ENCODE peak calls at places on chromosomes 16 and 17, in eight cellular contexts. P is right lobe of liver, G is psoas muscle, R is pancreas, C is heart right ventricle, E is PC-9, H is mammary epithelial cell, K is SK-N-SH. Z is an unnamed sample.

GRCh38 chr17:64277831-64278562 is 14.9 kb upstream of the TEX2 start:
- DNase-seq in P (no peak), G (no peak), R (no peak), C (peak; percentile 28), E (no peak), H (no peak), K (no peak), Z (no peak)

GRCh38 chr16:9489823-9490467 is 398.5 kb downstream of the HAPSTR1 start:
- DNase-seq in P (no peak), G (no peak), R (no peak), C (peak; percentile 46), E (no peak), H (no peak), K (no peak), Z (no peak)

GRCh38 chr16:19722269-19722952 is 4.3 kb downstream of the IQCK start:
- DNase-seq in P (no peak), G (no peak), R (no peak), C (no peak), E (no peak), H (no peak), K (no peak), Z (no peak)

GRCh38 chr16:2971985-2972784 is 3.0 kb downstream of the PAQR4 start:
- DNase-seq in P (no peak), G (no peak), R (peak; percentile 63), C (no peak), E (no peak), H (no peak), K (no peak), Z (no peak)

GRCh38 chr16:56690420-56691122 is 8.3 kb downstream of the MT1X start:
- DNase-seq in P (no peak), G (no peak), R (no peak), C (no peak), E (no peak), H (no peak), K (no peak), Z (no peak)

GRCh38 chr17:77884019-77884418 is 74.5 kb upstream of the TNRC6C start:
- DNase-seq in P (no peak), G (peak; percentile 54), R (no peak), C (no peak), E (no peak), H (no peak), K (peak; percentile 95), Z (no peak)

GRCh38 chr17:28488154-28488883 is 14.9 kb downstream of the SLC13A2 start:
- DNase-seq in P (no peak), G (peak; percentile 29), R (no peak), C (no peak), E (no peak), H (no peak), K (no peak), Z (no peak)

GRCh38 chr16:29662729-29663019 is 373 bp upstream of the SPN start:
- DNase-seq in P (no peak), G (no peak), R (no peak), C (no peak), E (no peak), H (no peak), K (no peak), Z (no peak)

GRCh38 chr17:40453881-40454630 is 10.8 kb downstream of the IGFBP4 start:
- DNase-seq in P (no peak), G (no peak), R (no peak), C (no peak), E (no peak), H (no peak), K (no peak), Z (no peak)

GRCh38 chr17:80384078-80384960 is 30.6 kb upstream of the ENDOV start:
- DNase-seq in P (no peak), G (peak; percentile 12), R (no peak), C (no peak), E (no peak), H (no peak), K (no peak), Z (no peak)

GRCh38 chr17:51046527-51047384 is 73.9 kb downstream of the SPAG9 start:
- DNase-seq in P (no peak), G (no peak), R (no peak), C (peak; percentile 76), E (no peak), H (peak; percentile 82), K (peak; percentile 84), Z (no peak)

GRCh38 chr17:35790826-35791225 is 4.6 kb downstream of the MMP28 start:
- DNase-seq in P (no peak), G (no peak), R (no peak), C (no peak), E (no peak), H (peak; percentile 69), K (no peak), Z (no peak)

GRCh38 chr16:66605177-66605999 is 884 bp downstream of the CMTM3 start:
- DNase-seq in P (peak; percentile 67), G (peak; percentile 82), R (peak; percentile 83), C (peak; percentile 73), E (peak; percentile 55), H (peak; percentile 29), K (peak; percentile 80), Z (no peak)

GRCh38 chr16:87278191-87279093 is 38.8 kb downstream of the C16orf95 start:
- DNase-seq in P (peak; percentile 72), G (peak; percentile 83), R (peak; percentile 93), C (peak; percentile 72), E (peak; percentile 79), H (peak; percentile 58), K (peak; percentile 91), Z (peak; percentile 62)

GRCh38 chr17:38919316-38920078 is 5.9 kb upstream of the LASP1NB start:
- DNase-seq in P (no peak), G (no peak), R (no peak), C (no peak), E (no peak), H (no peak), K (no peak), Z (no peak)

GRCh38 chr17:43608313-43608712 is 53.4 kb downstream of the MEOX1 start:
- DNase-seq in P (no peak), G (no peak), R (no peak), C (no peak), E (no peak), H (peak; percentile 73), K (no peak), Z (no peak)

GRCh38 chr17:17736205-17737183 is 55.2 kb downstream of the RAI1 start:
- DNase-seq in P (no peak), G (no peak), R (no peak), C (no peak), E (no peak), H (no peak), K (no peak), Z (no peak)
- H3K4me1 ChIP-seq in P (no peaks in the 10 kb centered on the region), G (peaks cover 30% of the 10 kb centered on the region), R (peaks cover 12% of the 10 kb centered on the region), C (peaks cover 63% of the 10 kb centered on the region), E (peaks cover 70% of the 10 kb centered on the region), H (peaks cover 69% of the 10 kb centered on the region), K (peaks cover 43% of the 10 kb centered on the region), Z (peaks cover 6% of the 10 kb centered on the region)

GRCh38 chr17:82947051-82947991 is 107.5 kb upstream of the ZNF750 start:
- DNase-seq in P (peak; percentile 18), G (peak; percentile 19), R (peak; percentile 38), C (no peak), E (no peak), H (no peak), K (no peak), Z (no peak)

GRCh38 chr17:82949984-82950383 is 110.2 kb upstream of the ZNF750 start:
- DNase-seq in P (peak; percentile 10), G (peak; percentile 35), R (peak; percentile 14), C (no peak), E (no peak), H (no peak), K (no peak), Z (no peak)

GRCh38 chr17:82948957-82949356 is 109.1 kb upstream of the ZNF750 start:
- DNase-seq in P (no peak), G (peak; percentile 8), R (peak; percentile 3), C (no peak), E (no peak), H (no peak), K (no peak), Z (no peak)

GRCh38 chr17:82949361-82949760 is 109.5 kb upstream of the ZNF750 start:
- DNase-seq in P (no peak), G (peak; percentile 24), R (peak; percentile 16), C (no peak), E (no peak), H (no peak), K (no peak), Z (no peak)

DNA sequence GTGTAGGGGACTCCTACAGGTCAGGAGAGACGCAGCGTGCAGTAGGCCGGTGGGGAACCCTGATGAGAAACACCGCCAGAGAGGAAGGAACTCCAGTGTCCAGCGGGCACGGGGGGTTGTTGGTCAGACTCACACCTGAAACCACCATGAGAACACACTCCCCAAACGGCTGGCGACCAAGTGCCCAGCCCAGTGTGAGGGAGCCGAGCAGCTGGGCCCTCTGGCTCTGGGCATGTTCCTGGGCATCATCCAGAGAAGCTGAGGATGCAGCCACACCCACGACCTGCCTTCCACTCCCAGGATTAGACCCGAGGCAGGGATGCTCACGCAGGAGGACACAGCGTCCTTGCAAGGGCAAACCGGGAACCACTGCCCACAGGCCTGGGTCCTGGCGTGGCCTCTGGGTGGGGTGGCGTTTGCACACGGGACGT is 108.3 kb upstream of the ZNF750 start:
- DNase-seq in P (peak; percentile 15), G (peak; percentile 49), R (peak; percentile 28), C (no peak), E (no peak), H (no peak), K (no peak), Z (no peak)
- H3K9me3 ChIP-seq in P (no peaks in the 10 kb centered on the region), G (peaks cover 18% of the 10 kb centered on the region), R (no peaks in the 10 kb centered on the region), C (peaks cover 9% of the 10 kb centered on the region), E (peaks cover 6% of the 10 kb centered on the region), H (peaks cover 64% of the 10 kb centered on the region), K (peaks cover 23% of the 10 kb centered on the region), Z (peaks cover 25% of the 10 kb centered on the region)

DNA sequence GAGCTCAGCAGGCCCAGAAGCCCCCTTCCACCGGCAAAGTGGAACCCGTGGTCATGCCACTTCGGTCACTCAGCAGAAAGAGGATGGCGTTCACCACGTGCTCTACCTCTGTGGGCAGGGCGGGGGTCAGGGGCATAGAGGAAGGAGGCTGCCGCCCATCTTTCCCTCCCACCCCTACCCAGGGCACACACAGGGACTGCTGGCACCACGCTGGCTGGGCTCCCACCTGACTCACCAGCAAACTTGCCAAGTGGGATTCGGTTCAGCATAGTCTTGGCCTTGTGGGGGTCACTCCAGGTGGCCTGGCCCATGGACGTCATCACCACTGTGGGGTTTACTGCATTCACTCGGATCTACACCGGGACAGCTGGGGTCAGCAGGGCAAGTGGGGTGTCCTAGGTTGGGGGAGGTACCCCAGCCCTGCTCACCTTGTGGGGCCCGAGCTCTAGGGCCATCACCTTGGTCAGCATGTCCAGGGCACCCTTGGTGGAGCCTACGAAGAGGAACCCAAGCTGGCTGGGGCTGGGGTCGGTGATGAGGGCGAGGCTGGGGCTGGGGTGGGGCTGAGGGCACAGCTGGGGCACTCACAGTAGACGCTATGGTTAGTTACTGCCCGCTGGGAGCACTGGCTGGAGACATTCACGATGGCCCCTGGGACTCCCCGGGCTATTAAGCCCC is 1.4 kb downstream of the DCXR start:
- DNase-seq in P (no peak), G (peak; percentile 79), R (no peak), C (no peak), E (no peak), H (no peak), K (no peak), Z (no peak)
- H3K4me1 ChIP-seq in P (peaks cover 50% of the 10 kb centered on the region), G (peaks cover 12% of the 10 kb centered on the region), R (peaks cover 5% of the 10 kb centered on the region), C (peaks cover 11% of the 10 kb centered on the region), E (peaks cover 6% of the 10 kb centered on the region), H (peaks cover 22% of the 10 kb centered on the region), K (peaks cover 7% of the 10 kb centered on the region), Z (peaks cover 29% of the 10 kb centered on the region)

DNA sequence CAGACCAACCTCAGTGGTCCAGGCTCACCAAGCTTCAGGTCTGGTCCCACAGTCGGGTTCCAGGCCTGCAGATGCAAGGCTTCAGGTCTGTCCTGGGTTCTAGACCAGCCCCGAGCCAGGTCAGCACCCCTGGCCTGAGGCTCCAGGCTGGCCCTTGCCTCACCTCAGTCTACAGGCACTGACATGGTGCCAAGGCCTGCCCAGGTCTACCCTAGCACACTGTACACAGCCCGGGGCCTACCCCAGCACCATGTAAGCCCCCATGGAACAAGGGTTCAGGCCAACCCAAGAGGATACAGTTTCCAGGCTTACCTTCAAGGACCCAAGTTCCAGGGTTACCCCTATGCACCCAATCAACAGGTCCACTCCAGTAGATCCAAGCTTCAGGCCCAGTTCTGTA is 26.8 kb downstream of the ZFP1 start:
- DNase-seq in P (no peak), G (no peak), R (no peak), C (no peak), E (no peak), H (no peak), K (no peak), Z (no peak)
- H3K9me3 ChIP-seq in P (peaks cover 22% of the 10 kb centered on the region), G (peaks cover 44% of the 10 kb centered on the region), R (no peaks in the 10 kb centered on the region), C (peaks cover 4% of the 10 kb centered on the region), E (peaks cover 63% of the 10 kb centered on the region), H (peaks cover 35% of the 10 kb centered on the region), K (peaks cover 29% of the 10 kb centered on the region), Z (peaks cover 80% of the 10 kb centered on the region)

Z was measured in CD4-positive, CD25-positive, alpha-beta regulatory T cell.